ENCODE peak calls at places on chromosome 1, in ten cellular contexts. S is naive thymus-derived CD4-positive, alpha-beta T cell; D is tibial nerve; A is psoas muscle; R is breast epithelium; M is left lung; V is suprapubic skin; H is mammary epithelial cell; W is caudate nucleus; K is esophagus squamous epithelium. Q is an unnamed sample.

GRCh38 chr1:31007462-31007991 is 58.0 kb downstream of the PUM1 start:
- DNase-seq in H (peak), M (no peak), K (no peak), A (no peak), D (no peak), V (no peak), R (no peak), W (no peak), S (no peak), Q (no peak)

GRCh38 chr1:119374208-119374877 is 5.8 kb downstream of the HAO2 start:
- DNase-seq in W (no peak), R (no peak), A (no peak), M (no peak), D (no peak), K (no peak), H (peak), S (no peak), V (no peak), Q (no peak)

GRCh38 chr1:41768538-41768937 is 150.2 kb downstream of the HIVEP3 start:
- DNase-seq in H (no peak), K (no peak), W (no peak), A (no peak), M (no peak), D (no peak), V (no peak), R (no peak), S (no peak), Q (no peak)

GRCh38 chr1:182965861-182966260 is 12.9 kb upstream of the SHCBP1L start:
- DNase-seq in R (no peak), S (no peak), W (no peak), M (no peak), H (no peak), K (no peak), A (no peak), D (no peak), V (no peak), Q (no peak)

GRCh38 chr1:72282271-72282656 is at the start of gene NEGR1:
- DNase-seq in W (peak), V (peak), R (peak), K (no peak), D (peak), S (no peak), A (peak), M (peak), H (peak), Q (no peak)

GRCh38 chr1:203271962-203272632 is 33.2 kb upstream of the BTG2 start:
- DNase-seq in R (no peak), H (no peak), K (no peak), D (no peak), V (no peak), W (no peak), A (no peak), M (no peak), S (no peak), Q (no peak)

GRCh38 chr1:236864211-236864610 is 69.1 kb downstream of the MTR start:
- DNase-seq in R (no peak), M (no peak), S (no peak), H (no peak), W (no peak), D (no peak), K (no peak), V (no peak), A (no peak), Q (no peak)

GRCh38 chr1:39687243-39687642 is 4.0 kb downstream of the HPCAL4 start:
- DNase-seq in W (peak), K (no peak), A (no peak), H (no peak), S (no peak), M (no peak), V (no peak), R (no peak), D (no peak), Q (no peak)

GRCh38 chr1:231424950-231425805 is 3.1 kb upstream of the EGLN1 start:
- DNase-seq in D (no peak), K (no peak), S (no peak), M (no peak), A (peak), V (no peak), W (no peak), R (no peak), H (no peak), Q (no peak)

GRCh38 chr1:172990598-172991215 is 60.0 kb downstream of the TNFSF18 start:
- DNase-seq in D (no peak), K (no peak), W (no peak), V (no peak), R (no peak), A (no peak), S (no peak), H (no peak), M (no peak), Q (no peak)

GRCh38 chr1:10772711-10773110 is 23.7 kb downstream of the CASZ1 start:
- DNase-seq in K (no peak), V (no peak), D (no peak), M (peak), H (no peak), W (no peak), A (peak), R (no peak), S (no peak), Q (no peak)

GRCh38 chr1:25675729-25676476 is 59.3 kb downstream of the MAN1C1 start:
- DNase-seq in W (no peak), H (peak), M (no peak), V (no peak), A (no peak), S (peak), D (no peak), R (no peak), K (no peak), Q (no peak)

GRCh38 chr1:223715710-223716103 is 3.4 kb downstream of the CAPN2 start:
- DNase-seq in H (no peak), R (no peak), V (no peak), D (no peak), A (no peak), K (no peak), S (no peak), W (no peak), M (no peak), Q (no peak)

GRCh38 chr1:18978706-18979105 is 22.2 kb upstream of the IFFO2 start:
- DNase-seq in V (no peak), S (no peak), A (no peak), R (no peak), K (no peak), M (no peak), W (no peak), D (no peak), H (no peak), Q (no peak)

GRCh38 chr1:113998361-113998760 is 19.1 kb downstream of the OLFML3 start:
- DNase-seq in R (no peak), A (no peak), W (no peak), K (no peak), M (no peak), V (no peak), D (no peak), H (no peak), S (no peak), Q (no peak)

GRCh38 chr1:65197636-65198035 is 49.6 kb downstream of the AK4 start:
- DNase-seq in S (no peak), K (no peak), M (no peak), V (no peak), A (no peak), D (no peak), R (no peak), H (no peak), W (no peak), Q (no peak)

GRCh38 chr1:2639607-2640521 is 7.0 kb upstream of the MMEL1 start:
- DNase-seq in M (no peak), K (no peak), A (no peak), D (no peak), H (no peak), S (no peak), V (no peak), W (no peak), R (no peak), Q (no peak)

GRCh38 chr1:233025156-233025555 is 74.7 kb downstream of the NTPCR start:
- DNase-seq in S (no peak), A (peak), R (peak), D (no peak), K (no peak), W (no peak), H (no peak), V (no peak), M (no peak), Q (peak)

GRCh38 chr1:40003156-40004093 is 37.1 kb upstream of the CAP1 start:
- DNase-seq in M (no peak), W (no peak), D (no peak), H (no peak), K (no peak), S (no peak), A (no peak), R (no peak), V (no peak), Q (no peak)

GRCh38 chr1:45687753-45688737 is at the start of gene TMEM69:
- DNase-seq in M (no peak), A (peak), H (peak), D (peak), V (peak), S (peak), K (peak), R (peak), W (peak), Q (peak)

GRCh38 chr1:161076410-161076809 is 6.7 kb upstream of the ARHGAP30 start:
- DNase-seq in A (no peak), S (no peak), K (no peak), M (no peak), H (peak), D (no peak), V (no peak), W (no peak), R (no peak), Q (no peak)

GRCh38 chr1:247487057-247487456 is 29.2 kb upstream of the OR2B11 start:
- DNase-seq in D (peak), V (no peak), H (peak), A (no peak), M (no peak), K (no peak), S (peak), R (no peak), W (no peak), Q (no peak)

GRCh38 chr1:54680387-54680786 is 35.3 kb upstream of the TTC4 start:
- DNase-seq in S (no peak), V (no peak), H (no peak), A (no peak), R (no peak), M (no peak), W (no peak), D (no peak), K (no peak), Q (no peak)

DNA sequence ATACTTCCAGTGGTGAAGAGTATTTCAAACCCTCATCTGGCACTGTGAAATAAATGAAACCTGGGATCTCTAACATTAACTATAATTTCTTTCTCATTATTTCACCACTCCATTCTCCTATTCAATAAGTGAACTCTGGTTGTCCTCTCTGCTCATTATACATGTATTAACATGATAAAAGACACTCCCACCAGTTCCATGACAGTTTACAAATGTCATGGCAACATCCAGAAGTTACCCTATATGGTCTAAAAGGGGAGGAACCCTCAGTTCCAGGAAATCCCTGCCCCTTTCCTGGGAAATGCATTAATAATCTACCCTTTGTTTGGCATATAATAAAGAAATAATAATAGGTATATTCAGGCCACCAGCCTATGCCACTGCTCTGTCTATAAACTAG is 62.7 kb upstream of the BRINP3 start:
- DNase-seq in H (no peak), V (no peak), D (no peak), W (no peak), A (no peak), R (no peak), K (no peak), M (no peak), S (no peak), Q (no peak)
- H3K27ac ChIP-seq in H (no peak), V (no peak), D (no peak), W (no peak), A (no peak), R (no peak), K (no peak), M (no peak), S (no peak), Q (no peak)

DNA sequence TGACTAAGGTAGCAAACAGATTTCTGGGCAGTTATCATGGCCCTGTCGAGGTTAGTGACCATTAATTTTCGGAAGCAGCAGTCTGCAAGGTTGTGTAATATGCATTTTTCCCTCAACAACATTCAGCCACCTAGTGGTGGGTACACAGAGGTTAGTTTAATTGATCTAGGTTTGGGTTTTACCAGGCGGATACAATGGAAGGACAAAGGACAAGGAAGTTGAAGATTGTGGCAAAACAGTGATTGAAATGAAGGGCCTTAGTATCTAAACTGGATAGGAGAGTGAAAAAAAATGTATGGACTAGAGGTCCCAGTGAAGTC is 2.6 kb downstream of the ARMH1 start:
- DNase-seq in V (no peak), H (peak), R (no peak), A (no peak), M (no peak), S (no peak), D (no peak), K (no peak), W (no peak), Q (no peak)
- H3K27ac ChIP-seq in V (peak), H (no peak), R (peak), A (no peak), M (peak), S (no peak), D (peak), K (peak), W (peak), Q (no peak)

GRCh38 chr1:169683661-169684060 is 27.8 kb downstream of the SELL start:
- DNase-seq in K (no peak), R (no peak), D (no peak), M (no peak), H (no peak), S (no peak), A (no peak), W (no peak), V (no peak), Q (no peak)

GRCh38 chr1:169692766-169693460 is 18.5 kb downstream of the SELL start:
- DNase-seq in D (no peak), M (no peak), K (no peak), R (no peak), V (no peak), W (no peak), A (no peak), H (no peak), S (peak), Q (no peak)

GRCh38 chr1:169694304-169694703 is 17.1 kb downstream of the SELL start:
- DNase-seq in W (no peak), A (no peak), S (peak), V (no peak), R (no peak), H (no peak), D (no peak), M (no peak), K (no peak), Q (no peak)

GRCh38 chr1:169690489-169690888 is 20.9 kb downstream of the SELL start:
- DNase-seq in S (no peak), R (no peak), A (no peak), W (no peak), K (no peak), H (no peak), V (no peak), M (no peak), D (no peak), Q (no peak)

DNA sequence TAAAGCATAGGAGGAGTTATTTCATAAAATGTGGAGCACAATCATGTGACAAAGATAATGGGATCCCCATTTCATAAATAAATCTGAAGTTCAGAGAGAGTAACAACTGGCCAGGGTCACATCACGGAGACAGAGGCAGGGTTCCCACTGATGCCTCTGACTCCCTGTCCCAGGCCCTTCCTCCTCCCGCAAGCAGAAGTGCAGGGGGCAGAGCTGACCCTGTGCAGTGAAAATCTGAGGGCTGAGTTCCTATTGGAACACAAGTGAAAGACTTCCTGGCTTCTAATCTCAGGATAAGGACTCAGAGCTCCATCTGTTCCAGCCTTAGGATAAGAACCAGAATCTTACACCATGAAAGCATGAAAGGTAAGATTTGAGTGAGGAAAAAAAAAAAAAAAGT is 22.0 kb downstream of the SELL start:
- DNase-seq in A (no peak), R (no peak), H (no peak), M (no peak), K (no peak), D (no peak), W (no peak), V (no peak), S (no peak), Q (no peak)
- H3K27ac ChIP-seq in A (no peak), R (no peak), H (no peak), M (no peak), K (no peak), D (no peak), W (no peak), V (no peak), S (peak), Q (no peak)

GRCh38 chr1:32246888-32247273 is at the start of gene FAM167B:
- DNase-seq in D (peak), V (no peak), H (no peak), K (no peak), A (peak), S (no peak), R (peak), W (no peak), M (no peak), Q (no peak)

GRCh38 chr1:32247983-32248889 is 1.2 kb downstream of the FAM167B start:
- DNase-seq in W (no peak), K (peak), R (peak), H (peak), V (peak), D (peak), S (peak), A (peak), M (peak), Q (peak)

GRCh38 chr1:32250893-32251716 is at the start of gene LCK:
- DNase-seq in R (no peak), S (peak), M (no peak), D (no peak), H (no peak), K (no peak), A (no peak), V (no peak), W (no peak), Q (no peak)

GRCh38 chr1:32247452-32247851 is 430 bp downstream of the FAM167B start:
- DNase-seq in R (no peak), V (no peak), S (no peak), H (no peak), M (no peak), K (no peak), D (no peak), W (no peak), A (peak), Q (no peak)

GRCh38 chr1:32249831-32250525 is 1.1 kb upstream of the LCK start:
- DNase-seq in R (peak), M (no peak), D (peak), K (peak), V (peak), W (no peak), A (peak), H (no peak), S (peak), Q (no peak)
- H3K27ac ChIP-seq in R (peak), M (peak), D (no peak), K (peak), V (peak), W (no peak), A (peak), H (no peak), S (peak), Q (no peak)

GRCh38 chr1:6512245-6512907 is 20.9 kb upstream of the PLEKHG5 start:
- DNase-seq in W (no peak), V (no peak), K (no peak), S (no peak), R (no peak), A (no peak), H (no peak), M (peak), D (no peak), Q (no peak)
- H3K27ac ChIP-seq in W (no peak), V (no peak), K (no peak), S (no peak), R (peak), A (no peak), H (no peak), M (no peak), D (no peak), Q (no peak)

DNA sequence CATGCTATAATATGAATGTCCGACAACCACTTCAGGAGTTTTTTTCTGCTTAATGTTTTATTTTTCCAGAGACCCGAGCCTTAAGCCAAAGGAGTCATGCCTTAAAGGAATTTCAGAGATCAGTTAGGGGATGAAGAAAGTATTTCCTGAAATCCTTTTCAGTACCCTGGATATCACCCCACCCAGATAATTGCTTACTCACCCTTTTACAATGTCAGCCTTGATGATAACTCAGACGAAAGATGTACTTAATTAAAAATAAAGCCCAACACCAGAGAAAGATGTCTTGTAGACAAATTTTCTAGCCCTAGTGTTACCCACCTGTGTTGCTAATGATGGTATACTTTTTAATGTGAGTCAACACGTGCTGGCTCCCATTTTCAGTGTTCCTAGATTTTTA is 124.1 kb downstream of the XCL2 start:
- DNase-seq in A (no peak), W (no peak), M (no peak), V (no peak), K (no peak), H (peak), D (no peak), R (no peak), S (no peak), Q (no peak)
- H3K27ac ChIP-seq in A (no peak), W (no peak), M (no peak), V (no peak), K (no peak), H (no peak), D (no peak), R (no peak), S (no peak), Q (no peak)